ENCODE peak calls at places on chromosomes 12 and 14, in ten cellular contexts. V is GM23248; W is left ventricle myocardium inferior; O is heart right ventricle; Q is stomach; A is neuronal stem cell; P is IMR-90; J is CD8-positive, alpha-beta memory T cell; R is left lung; Z is suprapubic skin. M is an unnamed sample.
A peak's percentile ranks its signal among the peaks of the same experiment; 100 is the strongest.

GRCh38 chr14:74949859-74950572 is 5.4 kb downstream of the PGF start:
- DNase-seq in V (no peak), W (no peak), O (no peak), Q (no peak), A (no peak), P (no peak), J (no peak), R (no peak), Z (no peak), M (no peak)

GRCh38 chr14:64646103-64646502 is 58.1 kb upstream of the PLEKHG3 start:
- DNase-seq in V (peak; percentile 69), W (no peak), O (no peak), Q (no peak), A (no peak), P (peak; percentile 71), J (no peak), R (no peak), Z (no peak), M (no peak)

GRCh38 chr12:49819786-49820185 is 8.4 kb downstream of the NCKAP5L start:
- DNase-seq in V (peak; percentile 34), W (no peak), O (no peak), Q (no peak), A (no peak), P (no peak), J (no peak), R (no peak), Z (no peak), M (no peak)

GRCh38 chr12:52081263-52081733 is 1.8 kb downstream of the SMIM41 start:
- DNase-seq in V (no peak), W (no peak), O (peak; percentile 24), Q (no peak), A (no peak), P (no peak), J (no peak), R (no peak), Z (no peak), M (no peak)

GRCh38 chr12:47419500-47419899 is 286.3 kb downstream of the RPAP3 start:
- DNase-seq in V (peak; percentile 69), W (no peak), O (no peak), Q (no peak), A (no peak), P (peak; percentile 79), J (no peak), R (no peak), Z (no peak), M (no peak)

GRCh38 chr12:95257541-95257940 is 39.9 kb downstream of the VEZT start:
- DNase-seq in V (no peak), W (no peak), O (no peak), Q (no peak), A (no peak), P (peak; percentile 44), J (no peak), R (no peak), Z (no peak), M (no peak)

GRCh38 chr14:74429991-74430390 is 4.0 kb upstream of the SYNDIG1L start:
- DNase-seq in V (no peak), W (no peak), O (no peak), Q (no peak), A (no peak), P (no peak), J (no peak), R (no peak), Z (no peak), M (no peak)

GRCh38 chr14:52551696-52552062 is 626 bp downstream of the TXNDC16 start:
- DNase-seq in V (peak; percentile 53), W (no peak), O (no peak), Q (no peak), A (peak; percentile 17), P (peak; percentile 39), J (no peak), R (no peak), Z (no peak), M (no peak)

GRCh38 chr12:106771425-106771824 is 3.1 kb upstream of the RIC8B start:
- DNase-seq in V (no peak), W (no peak), O (no peak), Q (no peak), A (no peak), P (no peak), J (no peak), R (no peak), Z (no peak), M (no peak)

GRCh38 chr12:123085730-123086487 is 65.0 kb downstream of the PITPNM2 start:
- DNase-seq in V (peak; percentile 73), W (peak; percentile 62), O (peak; percentile 69), Q (peak; percentile 68), A (no peak), P (peak; percentile 32), J (no peak), R (peak; percentile 53), Z (no peak), M (no peak)

GRCh38 chr12:3473844-3474243 is 17.2 kb upstream of the PRMT8 start:
- DNase-seq in V (no peak), W (no peak), O (no peak), Q (no peak), A (no peak), P (no peak), J (no peak), R (no peak), Z (no peak), M (no peak)

GRCh38 chr12:34348836-34349672 is 326.8 kb downstream of the ALG10 start:
- DNase-seq in V (no peak), W (no peak), O (no peak), Q (no peak), A (no peak), P (no peak), J (no peak), R (no peak), Z (no peak), M (no peak)
- H3K9me3 ChIP-seq in V (no peaks in the 10 kb centered on the region), W (peaks cover 11% of the 10 kb centered on the region), O (peaks cover 93% of the 10 kb centered on the region), Q (peaks cover 100% of the 10 kb centered on the region), A (peaks cover 59% of the 10 kb centered on the region), P (peaks cover 18% of the 10 kb centered on the region), J (no peaks in the 10 kb centered on the region), R (no peaks in the 10 kb centered on the region), Z (peaks cover 53% of the 10 kb centered on the region), M (peaks cover 11% of the 10 kb centered on the region)

GRCh38 chr12:121823101-121823726 is 19.4 kb downstream of the SETD1B start:
- DNase-seq in V (no peak), W (no peak), O (no peak), Q (no peak), A (no peak), P (no peak), J (no peak), R (no peak), Z (no peak), M (no peak)
- H3K36me3 ChIP-seq in V (peaks cover 43% of the 10 kb centered on the region), W (peaks cover 80% of the 10 kb centered on the region), O (peaks cover 13% of the 10 kb centered on the region), Q (peaks cover 100% of the 10 kb centered on the region), A (peaks cover 48% of the 10 kb centered on the region), P (peaks cover 63% of the 10 kb centered on the region), J (peaks cover 38% of the 10 kb centered on the region), R (peaks cover 100% of the 10 kb centered on the region), Z (peaks cover 82% of the 10 kb centered on the region), M (peaks cover 80% of the 10 kb centered on the region)

GRCh38 chr12:19205120-19205519 is 75.6 kb downstream of the PLEKHA5 start:
- DNase-seq in V (peak; percentile 50), W (no peak), O (no peak), Q (no peak), A (peak; percentile 38), P (no peak), J (no peak), R (no peak), Z (no peak), M (no peak)
- H3K9me3 ChIP-seq in V (no peaks in the 10 kb centered on the region), W (peaks cover 13% of the 10 kb centered on the region), O (no peaks in the 10 kb centered on the region), Q (no peaks in the 10 kb centered on the region), A (no peaks in the 10 kb centered on the region), P (peaks cover 3% of the 10 kb centered on the region), J (no peaks in the 10 kb centered on the region), R (no peaks in the 10 kb centered on the region), Z (no peaks in the 10 kb centered on the region), M (no peaks in the 10 kb centered on the region)

GRCh38 chr12:69007166-69007857 is 74.3 kb upstream of the CPM start:
- DNase-seq in V (peak; percentile 85), W (no peak), O (no peak), Q (peak; percentile 29), A (peak; percentile 27), P (peak; percentile 97), J (no peak), R (peak; percentile 44), Z (no peak), M (no peak)

GRCh38 chr12:69002969-69003368 is 70.0 kb upstream of the CPM start:
- DNase-seq in V (no peak), W (no peak), O (no peak), Q (no peak), A (no peak), P (peak; percentile 25), J (no peak), R (no peak), Z (no peak), M (no peak)

GRCh38 chr12:69008510-69008909 is 75.5 kb upstream of the CPM start:
- DNase-seq in V (no peak), W (no peak), O (no peak), Q (no peak), A (no peak), P (peak; percentile 11), J (no peak), R (no peak), Z (no peak), M (no peak)

GRCh38 chr12:69007858-69008314 is 74.9 kb upstream of the CPM start:
- DNase-seq in V (peak; percentile 23), W (no peak), O (no peak), Q (no peak), A (peak; percentile 47), P (no peak), J (no peak), R (no peak), Z (no peak), M (no peak)
- H3K36me3 ChIP-seq in V (no peaks in the 10 kb centered on the region), W (no peaks in the 10 kb centered on the region), O (no peaks in the 10 kb centered on the region), Q (no peaks in the 10 kb centered on the region), A (no peaks in the 10 kb centered on the region), P (no peaks in the 10 kb centered on the region), J (no peaks in the 10 kb centered on the region), R (no peaks in the 10 kb centered on the region), Z (no peaks in the 10 kb centered on the region), M (no peaks in the 10 kb centered on the region)

DNA sequence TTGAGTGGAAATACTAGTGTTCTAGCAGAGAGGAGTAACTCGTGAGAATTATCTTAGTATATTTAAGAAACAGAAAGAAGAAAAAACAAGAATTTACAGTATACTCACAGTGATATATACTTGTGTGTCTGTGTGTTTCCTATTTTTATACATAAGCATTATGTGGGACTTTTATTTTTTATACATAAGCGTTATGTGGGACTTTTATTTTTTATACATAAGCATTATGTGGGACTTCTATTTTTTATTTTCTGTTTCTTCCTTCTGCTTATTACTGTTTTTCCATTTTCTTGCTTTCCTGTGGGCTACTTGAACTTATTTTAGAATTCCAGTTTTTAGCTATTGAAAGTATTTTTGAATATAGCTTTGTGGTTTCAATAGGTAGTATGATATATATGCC is 6.9 kb upstream of the ZNF140 start:
- DNase-seq in V (no peak), W (no peak), O (no peak), Q (no peak), A (no peak), P (no peak), J (no peak), R (no peak), Z (no peak), M (no peak)
- H3K9me3 ChIP-seq in V (peaks cover 9% of the 10 kb centered on the region), W (peaks cover 100% of the 10 kb centered on the region), O (peaks cover 100% of the 10 kb centered on the region), Q (peaks cover 100% of the 10 kb centered on the region), A (peaks cover 10% of the 10 kb centered on the region), P (peaks cover 38% of the 10 kb centered on the region), J (peaks cover 15% of the 10 kb centered on the region), R (no peaks in the 10 kb centered on the region), Z (peaks cover 61% of the 10 kb centered on the region), M (peaks cover 99% of the 10 kb centered on the region)

DNA sequence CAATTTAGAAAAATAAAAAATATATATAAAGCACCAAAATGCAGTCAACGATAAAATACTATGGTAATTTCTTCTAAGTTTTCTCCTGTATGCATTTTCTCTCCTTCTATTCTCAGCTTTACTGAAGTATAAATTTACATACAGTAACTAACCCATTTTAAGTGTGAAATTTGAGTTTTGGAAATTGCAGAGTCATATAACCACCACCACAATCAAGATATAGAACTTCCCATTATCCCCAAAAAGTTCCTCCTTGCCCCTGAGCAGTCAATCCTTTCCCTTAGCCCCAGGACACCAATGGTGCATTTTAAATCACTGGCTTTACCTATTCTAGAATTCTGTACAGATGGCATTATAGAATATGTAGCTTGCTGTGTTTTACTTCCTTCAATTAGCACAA is 31.0 kb upstream of the BBS10 start:
- DNase-seq in V (no peak), W (no peak), O (no peak), Q (no peak), A (no peak), P (no peak), J (no peak), R (no peak), Z (no peak), M (no peak)
- H3K36me3 ChIP-seq in V (peaks cover 31% of the 10 kb centered on the region), W (peaks cover 72% of the 10 kb centered on the region), O (no peaks in the 10 kb centered on the region), Q (peaks cover 69% of the 10 kb centered on the region), A (peaks cover 2% of the 10 kb centered on the region), P (peaks cover 7% of the 10 kb centered on the region), J (peaks cover 22% of the 10 kb centered on the region), R (peaks cover 58% of the 10 kb centered on the region), Z (peaks cover 59% of the 10 kb centered on the region), M (peaks cover 19% of the 10 kb centered on the region)

M was measured in ascending aorta.